ENCODE peak calls at places on chromosomes 12 and 14, in four cellular contexts. Z, C, Y and S are unnamed samples.

GRCh38 chr12:29223431-29223830 is 74.4 kb downstream of the FAR2 start:
- DNase-seq in Z (no peak), C (no peak), Y (no peak), S (no peak)

GRCh38 chr14:45140661-45141187 is 5.0 kb downstream of the FANCM start:
- DNase-seq in Z (no peak), C (no peak), Y (no peak), S (no peak)

GRCh38 chr12:40044399-40044798 is 61.5 kb downstream of the SLC2A13 start:
- DNase-seq in Z (no peak), C (no peak), Y (no peak), S (no peak)

GRCh38 chr12:131795688-131796410 is 32.3 kb upstream of the MMP17 start:
- DNase-seq in Z (no peak), C (peak; percentile 39), Y (no peak), S (no peak)

GRCh38 chr12:78062781-78063180 is 232.1 kb downstream of the NAV3 start:
- DNase-seq in Z (no peak), C (no peak), Y (no peak), S (no peak)

GRCh38 chr14:90426663-90427062 is 29.8 kb downstream of the CALM1 start:
- DNase-seq in Z (no peak), C (peak; percentile 12), Y (no peak), S (peak; percentile 91)

GRCh38 chr14:28656704-28657255 is 109.8 kb upstream of the FOXG1 start:
- DNase-seq in Z (no peak), C (no peak), Y (no peak), S (no peak)

GRCh38 chr12:20629414-20630156 is 65.5 kb upstream of the SLCO1C1 start:
- DNase-seq in Z (no peak), C (no peak), Y (no peak), S (no peak)

GRCh38 chr14:76149196-76149595 is 2.5 kb upstream of the GPATCH2L start:
- DNase-seq in Z (no peak), C (no peak), Y (no peak), S (no peak)